ENCODE peak calls at places on chromosomes 13 and 19, in nine cellular contexts. One of them, this sample, is unnamed.

GRCh38 chr13:112605531-112605990 is 17.6 kb upstream of the TUBGCP3 start:
- DNase-seq in stimulated activated CD4-positive, alpha-beta T cell treated with anti-CD3 and anti-CD28 coated beads, Interleukin-4, amount 100 ng/mL, for 1 hour: no peak
- DNase-seq in NCI-H748 treated with DMSO at 0.1 percent for 48 hours: no peak
- DNase-seq in HT1080: no peak
- DNase-seq in stimulated activated naive B cell treated with anti-CD40 and anti-IgM and Interleukin-4, amounts not matched to agents 10 μg/mL and 1 μg/mL and 100 μg/mL, for 72 hours: no peak
- DNase-seq in neural crest cell: no peak
- DNase-seq in effector CD4-positive, alpha-beta T cell: no peak
- DNase-seq in dermis microvascular lymphatic vessel endothelial cell: no peak
- DNase-seq in NCI-H2171 treated with DMSO at 0.1 percent for 48 hours: no peak
- DNase-seq in this sample: no peak

GRCh38 chr19:19214892-19215291 is 3.1 kb downstream of the NCAN start:
- DNase-seq in NCI-H2171 treated with DMSO at 0.1 percent for 48 hours: no peak
- DNase-seq in stimulated activated naive B cell treated with anti-CD40 and anti-IgM and Interleukin-4, amounts not matched to agents 10 μg/mL and 1 μg/mL and 100 μg/mL, for 72 hours: no peak
- DNase-seq in effector CD4-positive, alpha-beta T cell: no peak
- DNase-seq in dermis microvascular lymphatic vessel endothelial cell: peak; percentile 59
- DNase-seq in neural crest cell: peak; percentile 88
- DNase-seq in stimulated activated CD4-positive, alpha-beta T cell treated with anti-CD3 and anti-CD28 coated beads, Interleukin-4, amount 100 ng/mL, for 1 hour: peak; percentile 37
- DNase-seq in NCI-H748 treated with DMSO at 0.1 percent for 48 hours: no peak
- DNase-seq in HT1080: peak; percentile 42
- DNase-seq in this sample: no peak

GRCh38 chr19:11345122-11345752 is 831 bp downstream of the TMEM205 start:
- DNase-seq in dermis microvascular lymphatic vessel endothelial cell: no peak
- DNase-seq in neural crest cell: no peak
- DNase-seq in HT1080: no peak
- DNase-seq in effector CD4-positive, alpha-beta T cell: no peak
- DNase-seq in NCI-H2171 treated with DMSO at 0.1 percent for 48 hours: no peak
- DNase-seq in NCI-H748 treated with DMSO at 0.1 percent for 48 hours: no peak
- DNase-seq in stimulated activated CD4-positive, alpha-beta T cell treated with anti-CD3 and anti-CD28 coated beads, Interleukin-4, amount 100 ng/mL, for 1 hour: no peak
- DNase-seq in stimulated activated naive B cell treated with anti-CD40 and anti-IgM and Interleukin-4, amounts not matched to agents 10 μg/mL and 1 μg/mL and 100 μg/mL, for 72 hours: no peak
- DNase-seq in this sample: no peak

GRCh38 chr13:20782116-20782708 is 8.5 kb upstream of the EEF1AKMT1 start:
- DNase-seq in effector CD4-positive, alpha-beta T cell: no peak
- DNase-seq in dermis microvascular lymphatic vessel endothelial cell: no peak
- DNase-seq in neural crest cell: no peak
- DNase-seq in NCI-H748 treated with DMSO at 0.1 percent for 48 hours: no peak
- DNase-seq in NCI-H2171 treated with DMSO at 0.1 percent for 48 hours: no peak
- DNase-seq in stimulated activated CD4-positive, alpha-beta T cell treated with anti-CD3 and anti-CD28 coated beads, Interleukin-4, amount 100 ng/mL, for 1 hour: no peak
- DNase-seq in HT1080: no peak
- DNase-seq in stimulated activated naive B cell treated with anti-CD40 and anti-IgM and Interleukin-4, amounts not matched to agents 10 μg/mL and 1 μg/mL and 100 μg/mL, for 72 hours: no peak
- DNase-seq in this sample: peak; percentile 11

GRCh38 chr13:113162783-113163685 is 4.6 kb downstream of the PROZ start:
- DNase-seq in dermis microvascular lymphatic vessel endothelial cell: no peak
- DNase-seq in stimulated activated naive B cell treated with anti-CD40 and anti-IgM and Interleukin-4, amounts not matched to agents 10 μg/mL and 1 μg/mL and 100 μg/mL, for 72 hours: no peak
- DNase-seq in stimulated activated CD4-positive, alpha-beta T cell treated with anti-CD3 and anti-CD28 coated beads, Interleukin-4, amount 100 ng/mL, for 1 hour: no peak
- DNase-seq in effector CD4-positive, alpha-beta T cell: no peak
- DNase-seq in neural crest cell: no peak
- DNase-seq in NCI-H2171 treated with DMSO at 0.1 percent for 48 hours: peak; percentile 63
- DNase-seq in NCI-H748 treated with DMSO at 0.1 percent for 48 hours: no peak
- DNase-seq in HT1080: no peak
- DNase-seq in this sample: no peak

GRCh38 chr13:46553521-46553885 is 533 bp downstream of the LRCH1 start:
- DNase-seq in HT1080: peak; percentile 24
- DNase-seq in stimulated activated CD4-positive, alpha-beta T cell treated with anti-CD3 and anti-CD28 coated beads, Interleukin-4, amount 100 ng/mL, for 1 hour: no peak
- DNase-seq in dermis microvascular lymphatic vessel endothelial cell: no peak
- DNase-seq in NCI-H748 treated with DMSO at 0.1 percent for 48 hours: no peak
- DNase-seq in stimulated activated naive B cell treated with anti-CD40 and anti-IgM and Interleukin-4, amounts not matched to agents 10 μg/mL and 1 μg/mL and 100 μg/mL, for 72 hours: no peak
- DNase-seq in neural crest cell: peak; percentile 16
- DNase-seq in NCI-H2171 treated with DMSO at 0.1 percent for 48 hours: no peak
- DNase-seq in effector CD4-positive, alpha-beta T cell: no peak
- DNase-seq in this sample: no peak

GRCh38 chr19:39407644-39408391 is 1.2 kb downstream of the ZFP36 start:
- DNase-seq in stimulated activated naive B cell treated with anti-CD40 and anti-IgM and Interleukin-4, amounts not matched to agents 10 μg/mL and 1 μg/mL and 100 μg/mL, for 72 hours: no peak
- DNase-seq in NCI-H748 treated with DMSO at 0.1 percent for 48 hours: no peak
- DNase-seq in stimulated activated CD4-positive, alpha-beta T cell treated with anti-CD3 and anti-CD28 coated beads, Interleukin-4, amount 100 ng/mL, for 1 hour: peak; percentile 57
- DNase-seq in NCI-H2171 treated with DMSO at 0.1 percent for 48 hours: no peak
- DNase-seq in HT1080: no peak
- DNase-seq in neural crest cell: no peak
- DNase-seq in dermis microvascular lymphatic vessel endothelial cell: peak; percentile 26
- DNase-seq in effector CD4-positive, alpha-beta T cell: peak; percentile 57
- DNase-seq in this sample: peak; percentile 66

GRCh38 chr19:55661826-55662225 is 7.0 kb downstream of the U2AF2 start:
- DNase-seq in dermis microvascular lymphatic vessel endothelial cell: no peak
- DNase-seq in NCI-H748 treated with DMSO at 0.1 percent for 48 hours: no peak
- DNase-seq in HT1080: no peak
- DNase-seq in effector CD4-positive, alpha-beta T cell: no peak
- DNase-seq in stimulated activated CD4-positive, alpha-beta T cell treated with anti-CD3 and anti-CD28 coated beads, Interleukin-4, amount 100 ng/mL, for 1 hour: no peak
- DNase-seq in neural crest cell: no peak
- DNase-seq in stimulated activated naive B cell treated with anti-CD40 and anti-IgM and Interleukin-4, amounts not matched to agents 10 μg/mL and 1 μg/mL and 100 μg/mL, for 72 hours: no peak
- DNase-seq in NCI-H2171 treated with DMSO at 0.1 percent for 48 hours: no peak
- DNase-seq in this sample: no peak

GRCh38 chr19:55648657-55649578 is 906 bp downstream of the CCDC106 start:
- DNase-seq in effector CD4-positive, alpha-beta T cell: no peak
- DNase-seq in stimulated activated naive B cell treated with anti-CD40 and anti-IgM and Interleukin-4, amounts not matched to agents 10 μg/mL and 1 μg/mL and 100 μg/mL, for 72 hours: no peak
- DNase-seq in neural crest cell: no peak
- DNase-seq in NCI-H2171 treated with DMSO at 0.1 percent for 48 hours: no peak
- DNase-seq in dermis microvascular lymphatic vessel endothelial cell: no peak
- DNase-seq in NCI-H748 treated with DMSO at 0.1 percent for 48 hours: no peak
- DNase-seq in stimulated activated CD4-positive, alpha-beta T cell treated with anti-CD3 and anti-CD28 coated beads, Interleukin-4, amount 100 ng/mL, for 1 hour: no peak
- DNase-seq in HT1080: no peak
- DNase-seq in this sample: no peak

GRCh38 chr19:54464044-54464623 is 556 bp upstream of the LENG9 start:
- DNase-seq in dermis microvascular lymphatic vessel endothelial cell: peak; percentile 66
- DNase-seq in effector CD4-positive, alpha-beta T cell: peak; percentile 77
- DNase-seq in NCI-H2171 treated with DMSO at 0.1 percent for 48 hours: peak; percentile 95
- DNase-seq in stimulated activated CD4-positive, alpha-beta T cell treated with anti-CD3 and anti-CD28 coated beads, Interleukin-4, amount 100 ng/mL, for 1 hour: peak; percentile 80
- DNase-seq in neural crest cell: peak; percentile 60
- DNase-seq in NCI-H748 treated with DMSO at 0.1 percent for 48 hours: peak; percentile 98
- DNase-seq in HT1080: no peak
- DNase-seq in stimulated activated naive B cell treated with anti-CD40 and anti-IgM and Interleukin-4, amounts not matched to agents 10 μg/mL and 1 μg/mL and 100 μg/mL, for 72 hours: peak; percentile 94
- DNase-seq in this sample: peak; percentile 91

GRCh38 chr19:19137556-19138109 is 645 bp downstream of the TMEM161A start:
- DNase-seq in HT1080: no peak
- DNase-seq in NCI-H748 treated with DMSO at 0.1 percent for 48 hours: no peak
- DNase-seq in NCI-H2171 treated with DMSO at 0.1 percent for 48 hours: no peak
- DNase-seq in effector CD4-positive, alpha-beta T cell: no peak
- DNase-seq in stimulated activated naive B cell treated with anti-CD40 and anti-IgM and Interleukin-4, amounts not matched to agents 10 μg/mL and 1 μg/mL and 100 μg/mL, for 72 hours: no peak
- DNase-seq in neural crest cell: no peak
- DNase-seq in dermis microvascular lymphatic vessel endothelial cell: no peak
- DNase-seq in stimulated activated CD4-positive, alpha-beta T cell treated with anti-CD3 and anti-CD28 coated beads, Interleukin-4, amount 100 ng/mL, for 1 hour: no peak
- DNase-seq in this sample: no peak

GRCh38 chr13:24606486-24607170 is 73.6 kb upstream of the ATP12A start:
- DNase-seq in effector CD4-positive, alpha-beta T cell: no peak
- DNase-seq in dermis microvascular lymphatic vessel endothelial cell: no peak
- DNase-seq in neural crest cell: no peak
- DNase-seq in NCI-H748 treated with DMSO at 0.1 percent for 48 hours: no peak
- DNase-seq in NCI-H2171 treated with DMSO at 0.1 percent for 48 hours: no peak
- DNase-seq in HT1080: no peak
- DNase-seq in stimulated activated CD4-positive, alpha-beta T cell treated with anti-CD3 and anti-CD28 coated beads, Interleukin-4, amount 100 ng/mL, for 1 hour: no peak
- DNase-seq in stimulated activated naive B cell treated with anti-CD40 and anti-IgM and Interleukin-4, amounts not matched to agents 10 μg/mL and 1 μg/mL and 100 μg/mL, for 72 hours: no peak
- DNase-seq in this sample: no peak

GRCh38 chr13:40399756-40400155 is 266.7 kb downstream of the FOXO1 start:
- DNase-seq in NCI-H748 treated with DMSO at 0.1 percent for 48 hours: no peak
- DNase-seq in stimulated activated naive B cell treated with anti-CD40 and anti-IgM and Interleukin-4, amounts not matched to agents 10 μg/mL and 1 μg/mL and 100 μg/mL, for 72 hours: no peak
- DNase-seq in neural crest cell: no peak
- DNase-seq in stimulated activated CD4-positive, alpha-beta T cell treated with anti-CD3 and anti-CD28 coated beads, Interleukin-4, amount 100 ng/mL, for 1 hour: no peak
- DNase-seq in effector CD4-positive, alpha-beta T cell: no peak
- DNase-seq in dermis microvascular lymphatic vessel endothelial cell: no peak
- DNase-seq in HT1080: no peak
- DNase-seq in NCI-H2171 treated with DMSO at 0.1 percent for 48 hours: no peak
- DNase-seq in this sample: no peak

GRCh38 chr13:28794370-28794769 is 25.8 kb upstream of the MTUS2 start:
- DNase-seq in dermis microvascular lymphatic vessel endothelial cell: no peak
- DNase-seq in NCI-H748 treated with DMSO at 0.1 percent for 48 hours: peak; percentile 24
- DNase-seq in HT1080: no peak
- DNase-seq in stimulated activated CD4-positive, alpha-beta T cell treated with anti-CD3 and anti-CD28 coated beads, Interleukin-4, amount 100 ng/mL, for 1 hour: no peak
- DNase-seq in neural crest cell: no peak
- DNase-seq in stimulated activated naive B cell treated with anti-CD40 and anti-IgM and Interleukin-4, amounts not matched to agents 10 μg/mL and 1 μg/mL and 100 μg/mL, for 72 hours: no peak
- DNase-seq in effector CD4-positive, alpha-beta T cell: no peak
- DNase-seq in NCI-H2171 treated with DMSO at 0.1 percent for 48 hours: no peak
- DNase-seq in this sample: no peak

GRCh38 chr19:1911995-1912394 is 6.8 kb downstream of the ADAT3 start:
- DNase-seq in stimulated activated CD4-positive, alpha-beta T cell treated with anti-CD3 and anti-CD28 coated beads, Interleukin-4, amount 100 ng/mL, for 1 hour: no peak
- DNase-seq in HT1080: no peak
- DNase-seq in NCI-H748 treated with DMSO at 0.1 percent for 48 hours: no peak
- DNase-seq in dermis microvascular lymphatic vessel endothelial cell: no peak
- DNase-seq in stimulated activated naive B cell treated with anti-CD40 and anti-IgM and Interleukin-4, amounts not matched to agents 10 μg/mL and 1 μg/mL and 100 μg/mL, for 72 hours: no peak
- DNase-seq in NCI-H2171 treated with DMSO at 0.1 percent for 48 hours: no peak
- DNase-seq in effector CD4-positive, alpha-beta T cell: no peak
- DNase-seq in neural crest cell: no peak
- DNase-seq in this sample: no peak

GRCh38 chr13:112966776-112967175 is 2.2 kb upstream of the MCF2L start:
- DNase-seq in neural crest cell: no peak
- DNase-seq in effector CD4-positive, alpha-beta T cell: no peak
- DNase-seq in stimulated activated CD4-positive, alpha-beta T cell treated with anti-CD3 and anti-CD28 coated beads, Interleukin-4, amount 100 ng/mL, for 1 hour: no peak
- DNase-seq in HT1080: no peak
- DNase-seq in NCI-H2171 treated with DMSO at 0.1 percent for 48 hours: no peak
- DNase-seq in NCI-H748 treated with DMSO at 0.1 percent for 48 hours: no peak
- DNase-seq in stimulated activated naive B cell treated with anti-CD40 and anti-IgM and Interleukin-4, amounts not matched to agents 10 μg/mL and 1 μg/mL and 100 μg/mL, for 72 hours: no peak
- DNase-seq in dermis microvascular lymphatic vessel endothelial cell: no peak
- DNase-seq in this sample: no peak